ENCODE peak calls at places on chromosomes 1 and 21, in ten cellular contexts. One of them, this sample, is unnamed.

GRCh38 chr1:246803891-246804290 is 79.7 kb downstream of the SCCPDH start:
- DNase-seq in psoas muscle: no peak
- DNase-seq in LNCaP clone FGC: no peak
- DNase-seq in fibroblast of pulmonary artery: no peak
- DNase-seq in choroid plexus epithelial cell: no peak
- DNase-seq in BE2C: no peak
- DNase-seq in CD4-positive, alpha-beta T cell: no peak
- DNase-seq in NCI-H2107: no peak
- DNase-seq in DND-41: no peak
- DNase-seq in naive thymus-derived CD8-positive, alpha-beta T cell: no peak
- DNase-seq in this sample: no peak

GRCh38 chr1:94045465-94046056 is 75.4 kb downstream of the ABCA4 start:
- DNase-seq in psoas muscle: peak
- DNase-seq in LNCaP clone FGC: no peak
- DNase-seq in fibroblast of pulmonary artery: peak
- DNase-seq in choroid plexus epithelial cell: peak
- DNase-seq in BE2C: peak
- DNase-seq in CD4-positive, alpha-beta T cell: peak
- DNase-seq in NCI-H2107: no peak
- DNase-seq in DND-41: peak
- DNase-seq in naive thymus-derived CD8-positive, alpha-beta T cell: no peak
- DNase-seq in this sample: peak

GRCh38 chr1:183244466-183244865 is 58.4 kb downstream of the LAMC2 start:
- DNase-seq in psoas muscle: peak
- DNase-seq in LNCaP clone FGC: no peak
- DNase-seq in fibroblast of pulmonary artery: peak
- DNase-seq in choroid plexus epithelial cell: peak
- DNase-seq in BE2C: no peak
- DNase-seq in CD4-positive, alpha-beta T cell: no peak
- DNase-seq in NCI-H2107: no peak
- DNase-seq in DND-41: no peak
- DNase-seq in naive thymus-derived CD8-positive, alpha-beta T cell: no peak
- DNase-seq in this sample: no peak

GRCh38 chr1:64546018-64546417 is 76.1 kb downstream of the CACHD1 start:
- DNase-seq in psoas muscle: no peak
- DNase-seq in LNCaP clone FGC: no peak
- DNase-seq in fibroblast of pulmonary artery: no peak
- DNase-seq in choroid plexus epithelial cell: no peak
- DNase-seq in BE2C: no peak
- DNase-seq in CD4-positive, alpha-beta T cell: no peak
- DNase-seq in NCI-H2107: no peak
- DNase-seq in DND-41: no peak
- DNase-seq in naive thymus-derived CD8-positive, alpha-beta T cell: no peak
- DNase-seq in this sample: no peak

GRCh38 chr1:162228586-162228985 is 148.1 kb downstream of the SPATA46 start:
- DNase-seq in psoas muscle: no peak
- DNase-seq in LNCaP clone FGC: no peak
- DNase-seq in fibroblast of pulmonary artery: no peak
- DNase-seq in choroid plexus epithelial cell: no peak
- DNase-seq in BE2C: peak
- DNase-seq in CD4-positive, alpha-beta T cell: no peak
- DNase-seq in NCI-H2107: no peak
- DNase-seq in DND-41: no peak
- DNase-seq in naive thymus-derived CD8-positive, alpha-beta T cell: no peak
- DNase-seq in this sample: no peak

GRCh38 chr1:235410467-235410866 is 43.2 kb downstream of the TBCE start:
- DNase-seq in psoas muscle: no peak
- DNase-seq in LNCaP clone FGC: no peak
- DNase-seq in fibroblast of pulmonary artery: no peak
- DNase-seq in choroid plexus epithelial cell: no peak
- DNase-seq in BE2C: no peak
- DNase-seq in CD4-positive, alpha-beta T cell: no peak
- DNase-seq in NCI-H2107: no peak
- DNase-seq in DND-41: no peak
- DNase-seq in naive thymus-derived CD8-positive, alpha-beta T cell: no peak
- DNase-seq in this sample: no peak

GRCh38 chr1:19100008-19100407 is 110.1 kb downstream of the UBR4 start:
- DNase-seq in psoas muscle: no peak
- DNase-seq in LNCaP clone FGC: no peak
- DNase-seq in fibroblast of pulmonary artery: no peak
- DNase-seq in choroid plexus epithelial cell: no peak
- DNase-seq in BE2C: no peak
- DNase-seq in CD4-positive, alpha-beta T cell: no peak
- DNase-seq in NCI-H2107: no peak
- DNase-seq in DND-41: no peak
- DNase-seq in naive thymus-derived CD8-positive, alpha-beta T cell: no peak
- DNase-seq in this sample: no peak

GRCh38 chr21:36461918-36462486 is 17.9 kb downstream of the CLDN14 start:
- DNase-seq in psoas muscle: no peak
- DNase-seq in LNCaP clone FGC: no peak
- DNase-seq in fibroblast of pulmonary artery: no peak
- DNase-seq in choroid plexus epithelial cell: no peak
- DNase-seq in BE2C: no peak
- DNase-seq in CD4-positive, alpha-beta T cell: no peak
- DNase-seq in NCI-H2107: no peak
- DNase-seq in DND-41: no peak
- DNase-seq in naive thymus-derived CD8-positive, alpha-beta T cell: no peak
- DNase-seq in this sample: no peak

GRCh38 chr1:89962024-89962741 is 32.7 kb upstream of the ZNF326 start:
- DNase-seq in psoas muscle: no peak
- DNase-seq in LNCaP clone FGC: no peak
- DNase-seq in fibroblast of pulmonary artery: peak
- DNase-seq in choroid plexus epithelial cell: peak
- DNase-seq in BE2C: no peak
- DNase-seq in CD4-positive, alpha-beta T cell: no peak
- DNase-seq in NCI-H2107: no peak
- DNase-seq in DND-41: no peak
- DNase-seq in naive thymus-derived CD8-positive, alpha-beta T cell: no peak
- DNase-seq in this sample: no peak

GRCh38 chr21:43188712-43189151 is 19.9 kb downstream of the CRYAA start:
- DNase-seq in psoas muscle: no peak
- DNase-seq in LNCaP clone FGC: peak
- DNase-seq in fibroblast of pulmonary artery: no peak
- DNase-seq in choroid plexus epithelial cell: no peak
- DNase-seq in BE2C: no peak
- DNase-seq in CD4-positive, alpha-beta T cell: no peak
- DNase-seq in NCI-H2107: no peak
- DNase-seq in DND-41: no peak
- DNase-seq in naive thymus-derived CD8-positive, alpha-beta T cell: no peak
- DNase-seq in this sample: no peak

GRCh38 chr1:236522937-236523703 is 662 bp upstream of the LGALS8 start:
- DNase-seq in psoas muscle: peak
- DNase-seq in LNCaP clone FGC: peak
- DNase-seq in fibroblast of pulmonary artery: no peak
- DNase-seq in choroid plexus epithelial cell: no peak
- DNase-seq in BE2C: no peak
- DNase-seq in CD4-positive, alpha-beta T cell: no peak
- DNase-seq in NCI-H2107: no peak
- DNase-seq in DND-41: no peak
- DNase-seq in naive thymus-derived CD8-positive, alpha-beta T cell: no peak
- DNase-seq in this sample: peak

GRCh38 chr1:11841245-11842153 is 6.1 kb downstream of the NPPA start:
- DNase-seq in psoas muscle: no peak
- DNase-seq in LNCaP clone FGC: no peak
- DNase-seq in fibroblast of pulmonary artery: peak
- DNase-seq in choroid plexus epithelial cell: peak
- DNase-seq in BE2C: peak
- DNase-seq in CD4-positive, alpha-beta T cell: no peak
- DNase-seq in NCI-H2107: no peak
- DNase-seq in DND-41: no peak
- DNase-seq in naive thymus-derived CD8-positive, alpha-beta T cell: no peak
- DNase-seq in this sample: no peak

GRCh38 chr1:24089743-24090555 is 22.0 kb downstream of the MYOM3 start:
- DNase-seq in psoas muscle: peak
- DNase-seq in LNCaP clone FGC: no peak
- DNase-seq in fibroblast of pulmonary artery: no peak
- DNase-seq in choroid plexus epithelial cell: no peak
- DNase-seq in BE2C: no peak
- DNase-seq in CD4-positive, alpha-beta T cell: no peak
- DNase-seq in NCI-H2107: peak
- DNase-seq in DND-41: no peak
- DNase-seq in naive thymus-derived CD8-positive, alpha-beta T cell: no peak
- DNase-seq in this sample: no peak

GRCh38 chr1:212762234-212762633 is 29.3 kb downstream of the NSL1 start:
- DNase-seq in psoas muscle: no peak
- DNase-seq in LNCaP clone FGC: peak
- DNase-seq in fibroblast of pulmonary artery: no peak
- DNase-seq in choroid plexus epithelial cell: no peak
- DNase-seq in BE2C: no peak
- DNase-seq in CD4-positive, alpha-beta T cell: no peak
- DNase-seq in NCI-H2107: no peak
- DNase-seq in DND-41: no peak
- DNase-seq in naive thymus-derived CD8-positive, alpha-beta T cell: no peak
- DNase-seq in this sample: no peak

GRCh38 chr1:40861227-40862003 is 748 bp downstream of the CITED4 start:
- DNase-seq in psoas muscle: peak
- DNase-seq in LNCaP clone FGC: no peak
- DNase-seq in fibroblast of pulmonary artery: no peak
- DNase-seq in choroid plexus epithelial cell: peak
- DNase-seq in BE2C: no peak
- DNase-seq in CD4-positive, alpha-beta T cell: peak
- DNase-seq in NCI-H2107: no peak
- DNase-seq in DND-41: no peak
- DNase-seq in naive thymus-derived CD8-positive, alpha-beta T cell: peak
- DNase-seq in this sample: peak

GRCh38 chr1:244044423-244044822 is 6.7 kb upstream of the ZBTB18 start:
- DNase-seq in psoas muscle: no peak
- DNase-seq in LNCaP clone FGC: no peak
- DNase-seq in fibroblast of pulmonary artery: no peak
- DNase-seq in choroid plexus epithelial cell: no peak
- DNase-seq in BE2C: no peak
- DNase-seq in CD4-positive, alpha-beta T cell: no peak
- DNase-seq in NCI-H2107: no peak
- DNase-seq in DND-41: no peak
- DNase-seq in naive thymus-derived CD8-positive, alpha-beta T cell: no peak
- DNase-seq in this sample: no peak

GRCh38 chr1:110135268-110136065 is 14.8 kb upstream of the SLC6A17 start:
- DNase-seq in psoas muscle: no peak
- DNase-seq in LNCaP clone FGC: peak
- DNase-seq in fibroblast of pulmonary artery: no peak
- DNase-seq in choroid plexus epithelial cell: no peak
- DNase-seq in BE2C: no peak
- DNase-seq in CD4-positive, alpha-beta T cell: no peak
- DNase-seq in NCI-H2107: no peak
- DNase-seq in DND-41: no peak
- DNase-seq in naive thymus-derived CD8-positive, alpha-beta T cell: no peak
- DNase-seq in this sample: no peak

GRCh38 chr1:206482611-206483010 is 12.3 kb downstream of the IKBKE start:
- DNase-seq in psoas muscle: no peak
- DNase-seq in LNCaP clone FGC: no peak
- DNase-seq in fibroblast of pulmonary artery: no peak
- DNase-seq in choroid plexus epithelial cell: no peak
- DNase-seq in BE2C: no peak
- DNase-seq in CD4-positive, alpha-beta T cell: no peak
- DNase-seq in NCI-H2107: no peak
- DNase-seq in DND-41: no peak
- DNase-seq in naive thymus-derived CD8-positive, alpha-beta T cell: peak
- DNase-seq in this sample: no peak

GRCh38 chr1:247386217-247386616 is 29.8 kb upstream of the NLRP3 start:
- DNase-seq in psoas muscle: no peak
- DNase-seq in LNCaP clone FGC: no peak
- DNase-seq in fibroblast of pulmonary artery: no peak
- DNase-seq in choroid plexus epithelial cell: no peak
- DNase-seq in BE2C: no peak
- DNase-seq in CD4-positive, alpha-beta T cell: no peak
- DNase-seq in NCI-H2107: no peak
- DNase-seq in DND-41: no peak
- DNase-seq in naive thymus-derived CD8-positive, alpha-beta T cell: no peak
- DNase-seq in this sample: no peak

This sample was measured in NCI-H526.